ENCODE peak calls at places on chromosomes 2 and 18, in six cellular contexts. K is neural progenitor cell, J is esophagus squamous epithelium, W is gastrocnemius medialis, Z is right lobe of liver, N is small intestine. O is an unnamed sample.

GRCh38 chr18:36469471-36469870 is 172.0 kb downstream of the FHOD3 start:
- DNase-seq in N (no peak), K (no peak), Z (no peak), W (no peak), J (no peak), O (no peak)

GRCh38 chr2:153478289-153479261 is at the start of gene RPRM:
- DNase-seq in J (no peak), K (peak; percentile 95), W (no peak), N (peak; percentile 51), Z (peak; percentile 71), O (peak; percentile 94)

GRCh38 chr2:23419171-23420090 is 34.5 kb downstream of the KLHL29 start:
- DNase-seq in K (no peak), Z (no peak), J (no peak), W (no peak), N (no peak), O (no peak)

GRCh38 chr2:239245872-239246701 is 154.7 kb downstream of the HDAC4 start:
- DNase-seq in Z (peak; percentile 48), J (no peak), N (peak; percentile 73), K (no peak), W (peak; percentile 85), O (no peak)

GRCh38 chr2:62071760-62072680 is 123.9 kb upstream of the B3GNT2 start:
- DNase-seq in N (no peak), W (no peak), J (no peak), Z (no peak), K (no peak), O (no peak)

GRCh38 chr18:13376298-13376840 is 157.8 kb downstream of the LDLRAD4 start:
- DNase-seq in J (no peak), W (no peak), N (no peak), Z (no peak), K (no peak), O (no peak)

GRCh38 chr2:215973954-215974699 is 39.2 kb downstream of the MREG start:
- DNase-seq in K (no peak), N (peak; percentile 90), Z (no peak), W (peak; percentile 44), J (no peak), O (no peak)

GRCh38 chr18:58544179-58544578 is 84.7 kb downstream of the ALPK2 start:
- DNase-seq in W (no peak), N (no peak), J (no peak), Z (no peak), K (no peak), O (no peak)

GRCh38 chr2:81858998-81859397 is 1554.4 kb upstream of the LRRTM1 start:
- DNase-seq in J (no peak), K (no peak), N (no peak), W (no peak), Z (no peak), O (no peak)

GRCh38 chr2:188142636-188143035 is 149.0 kb upstream of the GULP1 start:
- DNase-seq in W (no peak), Z (no peak), J (no peak), N (no peak), K (no peak), O (no peak)

GRCh38 chr2:109526442-109526970 is 87.3 kb downstream of the SEPTIN10 start:
- DNase-seq in Z (no peak), N (no peak), J (no peak), W (peak; percentile 4), K (no peak), O (no peak)

GRCh38 chr2:69964353-69964831 is 3.0 kb upstream of the ASPRV1 start:
- DNase-seq in Z (no peak), K (no peak), J (no peak), N (peak; percentile 99), W (no peak), O (no peak)

GRCh38 chr18:30487962-30488361 is 554.6 kb downstream of the DSC3 start:
- DNase-seq in K (no peak), Z (no peak), N (no peak), J (no peak), W (no peak), O (no peak)

GRCh38 chr18:21672868-21673267 is 31.7 kb downstream of the ABHD3 start:
- DNase-seq in J (no peak), Z (no peak), K (no peak), W (peak; percentile 47), N (peak; percentile 66), O (peak; percentile 50)

GRCh38 chr2:176626796-176627195 is 357.6 kb downstream of the MTX2 start:
- DNase-seq in K (no peak), W (no peak), N (no peak), J (no peak), Z (no peak), O (no peak)

GRCh38 chr2:175837046-175837445 is 165.0 kb downstream of the LNPK start:
- DNase-seq in Z (no peak), K (no peak), N (no peak), W (no peak), J (no peak), O (no peak)

GRCh38 chr2:61853848-61854434 is at the start of gene FAM161A:
- DNase-seq in Z (peak; percentile 94), W (peak; percentile 83), J (peak; percentile 56), K (peak; percentile 96), N (peak; percentile 73), O (peak; percentile 97)

GRCh38 chr2:74894261-74895030 is 60.5 kb downstream of the HK2 start:
- DNase-seq in J (no peak), N (no peak), K (no peak), W (no peak), Z (no peak), O (no peak)

GRCh38 chr2:191226196-191226595 is 19.0 kb upstream of the MYO1B start:
- DNase-seq in K (no peak), J (no peak), W (no peak), N (no peak), Z (no peak), O (no peak)

GRCh38 chr2:113770929-113771328 is 14.5 kb upstream of the SLC35F5 start:
- DNase-seq in Z (no peak), N (no peak), K (no peak), J (no peak), W (no peak), O (no peak)

GRCh38 chr18:13338318-13338717 is 119.8 kb downstream of the LDLRAD4 start:
- DNase-seq in K (no peak), Z (no peak), J (no peak), W (no peak), N (no peak), O (no peak)

GRCh38 chr18:56992777-56993176 is 154.1 kb upstream of the BOD1L2 start:
- DNase-seq in J (no peak), N (no peak), W (no peak), K (no peak), Z (no peak), O (no peak)

GRCh38 chr2:171529914-171530313 is 7.6 kb downstream of the CYBRD1 start:
- DNase-seq in Z (no peak), K (no peak), W (no peak), N (no peak), J (no peak), O (no peak)

DNA sequence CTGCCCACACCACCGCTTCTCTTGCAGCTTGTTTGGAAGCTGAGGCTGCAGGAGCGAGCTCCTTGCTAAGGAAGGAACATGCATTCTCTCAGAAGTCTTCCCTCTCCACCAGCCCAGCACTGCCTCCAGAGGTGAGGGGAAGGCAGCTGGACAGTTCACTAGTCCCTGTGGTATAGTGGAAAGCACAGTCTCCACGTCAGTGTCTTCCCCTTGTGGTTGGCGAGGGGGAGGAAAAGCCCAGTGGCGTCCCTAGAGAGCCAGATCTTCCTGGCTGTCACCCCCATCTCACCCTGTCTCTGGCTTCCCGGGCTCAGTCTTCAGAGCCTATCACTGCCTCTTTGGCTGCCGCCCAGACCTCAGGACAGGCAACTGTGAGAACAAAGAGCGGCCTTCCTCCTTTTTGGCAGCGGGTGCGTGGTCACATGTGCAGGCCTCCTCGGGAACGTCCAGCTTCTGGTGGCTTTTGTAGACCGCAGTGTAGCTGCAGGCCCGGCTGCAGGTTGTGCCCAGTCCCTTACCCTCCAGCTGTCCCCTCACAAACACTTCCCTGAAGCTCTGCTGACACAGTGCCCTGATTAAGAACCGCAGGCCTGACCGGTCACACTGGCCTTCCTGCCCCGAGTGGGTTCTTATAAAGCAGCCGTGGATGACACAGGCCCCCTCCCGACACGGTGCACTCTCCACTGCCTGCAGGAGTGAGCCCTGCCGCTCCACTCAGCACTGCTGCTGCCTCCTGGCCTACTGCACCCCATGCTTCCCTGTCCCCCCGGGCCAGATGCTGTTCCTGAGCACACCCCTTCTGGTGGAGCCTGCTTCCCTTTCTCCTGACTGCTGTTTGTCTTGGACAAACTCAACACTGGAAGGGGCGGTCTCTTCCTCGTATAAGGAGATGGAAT is 90.9 kb downstream of the RNF144A start:
- DNase-seq in W (peak; percentile 91), Z (peak; percentile 78), N (peak; percentile 11), K (no peak), J (no peak), O (peak; percentile 93)
- H3K4me1 ChIP-seq in W (peaks cover 69% of the 10 kb centered on the region), Z (no peaks in the 10 kb centered on the region), N (no peaks in the 10 kb centered on the region), K (no peaks in the 10 kb centered on the region), J (peaks cover 40% of the 10 kb centered on the region), O (no peaks in the 10 kb centered on the region)

DNA sequence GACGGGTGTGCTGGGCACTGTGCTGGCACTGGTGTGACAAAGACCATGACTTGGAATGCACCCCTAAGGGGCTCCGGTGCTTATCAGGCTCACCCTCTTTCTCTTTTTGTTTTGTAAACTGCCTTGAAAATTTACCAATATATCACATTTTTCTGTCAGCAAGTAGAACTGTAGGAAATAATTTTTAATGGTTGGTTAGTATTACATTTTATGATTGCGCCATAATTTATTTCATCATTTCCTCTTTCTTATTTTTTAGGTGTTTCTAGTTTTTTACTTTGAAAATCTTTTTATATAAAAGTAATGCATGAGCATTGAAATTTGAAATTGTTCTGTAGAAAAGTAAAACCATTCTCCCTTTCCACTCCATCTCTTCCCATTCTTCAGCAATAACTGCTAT is 100.9 kb downstream of the MMADHC start:
- DNase-seq in W (no peak), J (no peak), N (no peak), K (no peak), Z (no peak), O (no peak)
- H3K4me3 ChIP-seq in W (no peak overlapping the region), J (no peak overlapping the region), N (no peak overlapping the region), K (no peak overlapping the region), Z (no peak overlapping the region), O (no peak overlapping the region)

GRCh38 chr2:86454238-86454637 is 13.1 kb downstream of the KDM3A start:
- DNase-seq in J (no peak), N (peak; percentile 55), W (no peak), K (no peak), Z (no peak), O (no peak)

GRCh38 chr2:86455181-86455580 is 14.0 kb downstream of the KDM3A start:
- DNase-seq in J (no peak), N (no peak), K (no peak), Z (no peak), W (no peak), O (no peak)

GRCh38 chr2:86453838-86454237 is 12.7 kb downstream of the KDM3A start:
- DNase-seq in W (no peak), N (peak; percentile 83), Z (no peak), K (no peak), J (no peak), O (no peak)
- H3K4me1 ChIP-seq in W (peaks cover 18% of the 10 kb centered on the region), N (peaks cover 10% of the 10 kb centered on the region), Z (no peaks in the 10 kb centered on the region), K (no peaks in the 10 kb centered on the region), J (peaks cover 29% of the 10 kb centered on the region), O (peaks cover 10% of the 10 kb centered on the region)

GRCh38 chr2:5459041-5459440 is 233.1 kb upstream of the SOX11 start:
- DNase-seq in N (no peak), K (no peak), W (no peak), J (no peak), Z (no peak), O (no peak)
- H3K4me3 ChIP-seq in N (no peak overlapping the region), K (no peak overlapping the region), W (no peak overlapping the region), J (no peak overlapping the region), Z (no peak overlapping the region), O (no peak overlapping the region)